ENCODE peak calls at places on chromosomes 2 and 18, in five cellular contexts. H is K562, K is neural progenitor cell, F is PC-9, P is OCI-LY7. U is an unnamed sample. For H3K79me2, the result is how much of the 10 kb centered on the place peaks cover.

GRCh38 chr2:241070361-241070760 is 31.7 kb downstream of the MTERF4 start:
- DNase-seq in H (no peak), K (no peak), F (no peak), P (no peak), U (no peak)

GRCh38 chr18:49893036-49893435 is 79.7 kb upstream of the ACAA2 start:
- DNase-seq in H (no peak), K (no peak), F (no peak), P (no peak), U (no peak)

GRCh38 chr2:85772019-85772745 is 18.4 kb downstream of the ATOH8 start:
- DNase-seq in H (no peak), K (peak), F (peak), P (no peak), U (peak)

GRCh38 chr2:27494284-27494943 is 586 bp downstream of the FNDC4 start:
- DNase-seq in H (peak), K (peak), F (no peak), P (no peak), U (peak)

GRCh38 chr2:215548714-215549113 is 112.8 kb upstream of the FN1 start:
- DNase-seq in H (no peak), K (no peak), F (no peak), P (no peak), U (no peak)

GRCh38 chr2:197307236-197307932 is 3.2 kb downstream of the ANKRD44 start:
- DNase-seq in H (no peak), K (no peak), F (no peak), P (peak), U (no peak)

GRCh38 chr2:64538764-64539433 is 14.8 kb downstream of the AFTPH start:
- DNase-seq in H (no peak), K (no peak), F (no peak), P (no peak), U (no peak)

GRCh38 chr2:64846175-64846574 is 143.0 kb upstream of the SLC1A4 start:
- DNase-seq in H (no peak), K (no peak), F (no peak), P (no peak), U (no peak)

GRCh38 chr2:4140284-4140962 is 437.0 kb downstream of the DCDC2C start:
- DNase-seq in H (no peak), K (no peak), F (no peak), P (no peak), U (no peak)

GRCh38 chr2:15527074-15527739 is 33.9 kb downstream of the NBAS start:
- DNase-seq in H (no peak), K (peak), F (no peak), P (no peak), U (peak)

GRCh38 chr2:46951290-46952064 is 35.9 kb upstream of the MCFD2 start:
- DNase-seq in H (no peak), K (no peak), F (no peak), P (peak), U (no peak)

GRCh38 chr2:27320958-27321543 is 1.8 kb downstream of the MPV17 start:
- DNase-seq in H (peak), K (peak), F (peak), P (no peak), U (peak)

GRCh38 chr18:76454429-76454828 is 40.6 kb downstream of the ZNF516 start:
- DNase-seq in H (no peak), K (no peak), F (no peak), P (no peak), U (no peak)

GRCh38 chr2:205563646-205564045 is 118.7 kb upstream of the NRP2 start:
- DNase-seq in H (peak), K (peak), F (no peak), P (peak), U (peak)

GRCh38 chr2:239487272-239487671 is 86.5 kb upstream of the HDAC4 start:
- DNase-seq in H (no peak), K (no peak), F (no peak), P (no peak), U (no peak)

GRCh38 chr2:239830718-239831271 is 194.3 kb downstream of the NDUFA10 start:
- DNase-seq in H (no peak), K (no peak), F (no peak), P (no peak), U (no peak)

GRCh38 chr2:171939754-171940093 is 17.5 kb downstream of the HAT1 start:
- DNase-seq in H (no peak), K (no peak), F (no peak), P (no peak), U (no peak)

GRCh38 chr2:171939058-171939753 is 16.9 kb downstream of the HAT1 start:
- DNase-seq in H (no peak), K (no peak), F (no peak), P (no peak), U (no peak)

GRCh38 chr2:171943869-171944268 is 21.6 kb downstream of the HAT1 start:
- DNase-seq in H (no peak), K (no peak), F (no peak), P (no peak), U (no peak)

GRCh38 chr2:171941316-171941699 is 19.0 kb downstream of the HAT1 start:
- DNase-seq in H (no peak), K (no peak), F (no peak), P (no peak), U (no peak)
- H3K79me2 ChIP-seq in H (half or more), K (half or more), F (half or more), P (half or more), U (half or more)

GRCh38 chr2:109260886-109261700 is 132.1 kb downstream of the SH3RF3 start:
- DNase-seq in H (no peak), K (peak), F (no peak), P (no peak), U (peak)
- TF ChIP-seq CTCF in H (peak), K (peak), F (no peak), P (no peak), U (peak)

GRCh38 chr2:121534007-121534406 is 3.3 kb downstream of the RNU4ATAC start:
- DNase-seq in H (no peak), K (peak), F (no peak), P (no peak), U (no peak)
- H3K79me2 ChIP-seq in H (half or more), K (half or more), F (under half), P (under half), U (half or more)

DNA sequence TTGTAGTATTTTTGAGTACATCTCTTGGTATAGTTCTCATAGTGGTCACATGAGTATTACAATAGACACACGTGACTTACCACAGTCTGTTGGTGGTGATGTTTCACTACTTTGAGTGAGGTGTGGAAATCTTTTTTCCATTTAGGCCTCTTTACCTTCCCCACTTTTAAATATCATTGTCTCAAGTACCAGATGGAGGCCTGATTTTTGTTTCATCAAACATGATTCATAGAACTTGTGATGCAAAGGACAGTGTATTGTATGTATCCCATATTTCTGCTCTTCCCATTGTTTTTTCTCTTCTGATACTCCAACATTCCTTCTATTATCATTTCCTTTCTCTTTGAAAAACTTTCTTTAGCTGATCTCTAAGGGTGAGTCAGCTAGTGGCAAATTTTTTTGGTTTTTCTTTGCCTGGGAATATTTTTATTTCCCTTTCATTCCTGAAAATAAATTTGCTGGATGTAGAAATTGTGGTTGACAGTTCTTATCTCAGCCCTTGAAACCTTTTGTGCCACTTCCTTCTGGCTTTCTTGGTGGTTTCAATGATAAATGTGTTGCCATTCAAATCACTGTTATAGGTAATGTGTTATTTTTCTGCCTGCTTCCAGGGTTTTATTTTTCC is 32.8 kb downstream of the RFX8 start:
- DNase-seq in H (no peak), K (no peak), F (no peak), P (no peak), U (no peak)
- TF ChIP-seq CTCF in H (no peak), K (no peak), F (no peak), P (no peak), U (no peak)

GRCh38 chr2:10321590-10321989 is 18.9 kb downstream of the HPCAL1 start:
- DNase-seq in H (no peak), K (no peak), F (no peak), P (no peak), U (no peak)
- H3K79me2 ChIP-seq in H (half or more), K (under half), F (half or more), P (under half), U (under half)

GRCh38 chr18:79988079-79988924 is at the start of gene TXNL4A:
- DNase-seq in H (peak), K (peak), F (peak), P (peak), U (peak)
- TF ChIP-seq CTCF in H (peak), K (peak), F (no peak), P (peak), U (peak)

DNA sequence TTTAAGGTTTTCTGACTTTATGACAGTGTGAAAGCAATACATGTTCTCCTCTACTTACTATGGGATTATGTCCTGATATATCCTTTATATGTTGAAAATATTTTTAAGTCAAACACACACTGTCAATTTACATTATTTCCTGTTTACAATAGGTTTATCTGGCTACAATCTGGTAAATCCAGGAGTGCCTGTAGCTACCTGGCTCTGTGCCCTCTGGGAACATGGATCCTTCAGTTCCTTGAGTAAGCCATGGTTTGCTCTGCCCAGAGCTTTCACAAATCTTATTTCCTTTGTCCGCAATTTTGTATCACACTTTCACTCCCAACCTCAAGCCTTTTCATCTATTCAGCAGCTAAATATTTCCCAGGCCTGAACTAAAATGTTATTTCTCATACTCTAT is 1582.2 kb upstream of the NXPH2 start:
- DNase-seq in H (no peak), K (no peak), F (no peak), P (no peak), U (no peak)
- H3K79me2 ChIP-seq in H (under half), K (under half), F (under half), P (under half), U (under half)

DNA sequence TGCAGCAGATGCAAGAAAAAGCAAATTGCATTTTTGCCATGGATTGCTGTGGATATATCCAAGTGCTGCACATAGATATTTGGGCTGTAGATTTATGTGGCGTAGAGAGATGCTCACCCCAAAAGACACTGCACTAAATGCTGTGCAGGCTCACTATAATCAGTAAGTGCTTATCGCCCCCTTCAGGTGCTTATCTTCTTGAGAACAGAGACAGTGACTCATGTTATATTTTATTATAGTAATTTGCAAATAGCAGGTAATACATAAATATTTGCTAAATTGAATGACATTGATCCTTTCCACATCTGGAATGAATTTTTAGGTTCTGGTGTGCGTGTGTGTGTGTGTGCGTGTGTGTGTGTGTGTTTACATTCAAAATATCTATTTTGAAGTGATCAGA is 36.8 kb upstream of the PLEKHM3 start:
- DNase-seq in H (peak), K (peak), F (peak), P (peak), U (peak)
- TF ChIP-seq CTCF in H (peak), K (peak), F (peak), P (peak), U (peak)

GRCh38 chr2:12728221-12728777 is 11.6 kb downstream of the TRIB2 start:
- DNase-seq in H (no peak), K (no peak), F (no peak), P (peak), U (no peak)
- H3K79me2 ChIP-seq in H (under half), K (half or more), F (half or more), P (under half), U (half or more)

U was measured in GM23338.